ENCODE peak calls at places on chromosomes 3 and 15, in ten cellular contexts. U, V, I, W, T, L, R, O, N and S are unnamed samples.

GRCh38 chr3:117892431-117892841 is 1142.2 kb downstream of the IGSF11 start:
- DNase-seq in U (no peak), V (no peak), I (no peak), W (no peak), T (no peak), L (no peak), R (no peak), O (no peak), N (no peak), S (no peak)

GRCh38 chr15:80990955-80991354 is 1.3 kb upstream of the MESD start:
- DNase-seq in U (no peak), V (no peak), I (no peak), W (no peak), T (no peak), L (no peak), R (no peak), O (no peak), N (no peak), S (no peak)

GRCh38 chr3:147431746-147432145 is 22.6 kb downstream of the ZIC1 start:
- DNase-seq in U (no peak), V (no peak), I (no peak), W (no peak), T (no peak), L (no peak), R (no peak), O (no peak), N (no peak), S (no peak)

GRCh38 chr3:106299300-106300098 is 430.7 kb upstream of the CBLB start:
- DNase-seq in U (no peak), V (no peak), I (no peak), W (no peak), T (no peak), L (no peak), R (no peak), O (no peak), N (no peak), S (no peak)

GRCh38 chr15:49313650-49314049 is 109.4 kb upstream of the FGF7 start:
- DNase-seq in U (no peak), V (no peak), I (no peak), W (no peak), T (no peak), L (no peak), R (no peak), O (no peak), N (no peak), S (no peak)

GRCh38 chr3:65030847-65031463 is 343.2 kb upstream of the ADAMTS9 start:
- DNase-seq in U (no peak), V (peak; percentile 61), I (no peak), W (no peak), T (no peak), L (no peak), R (no peak), O (no peak), N (no peak), S (no peak)

GRCh38 chr3:159236306-159236705 is 434.5 kb downstream of the MFSD1 start:
- DNase-seq in U (no peak), V (no peak), I (no peak), W (no peak), T (no peak), L (no peak), R (no peak), O (no peak), N (no peak), S (no peak)

GRCh38 chr15:74327756-74328155 is 39.7 kb downstream of the CYP11A1 start:
- DNase-seq in U (no peak), V (no peak), I (no peak), W (no peak), T (no peak), L (no peak), R (no peak), O (no peak), N (no peak), S (no peak)

DNA sequence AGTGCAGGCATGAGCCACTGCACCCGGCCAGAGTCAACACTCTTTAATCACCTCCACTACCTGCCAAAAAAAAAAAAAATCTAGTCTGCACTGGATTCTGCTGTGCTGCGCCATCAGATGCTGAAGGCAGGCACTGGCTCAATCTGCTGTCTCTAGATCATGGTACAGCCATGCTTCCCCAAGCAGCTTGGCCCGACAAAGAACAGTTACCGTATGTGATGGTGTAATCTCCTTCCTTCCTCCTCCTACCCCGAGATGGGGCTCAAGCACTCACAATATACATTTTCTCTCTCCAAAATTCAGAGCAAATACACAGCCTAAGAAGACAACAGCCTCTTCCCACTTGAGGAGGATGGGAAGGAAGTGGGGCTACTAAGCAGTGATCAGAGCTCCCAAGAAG is 45.1 kb downstream of the DAPK2 start:
- DNase-seq in U (no peak), V (no peak), I (no peak), W (no peak), T (no peak), L (no peak), R (no peak), O (no peak), N (no peak), S (no peak)
- TF ChIP-seq POLR2AphosphoS5 in U (no peak), V (no peak), I (no peak), W (no peak), T (no peak), L (no peak), R (no peak), O (no peak), N (no peak), S (no peak)

DNA sequence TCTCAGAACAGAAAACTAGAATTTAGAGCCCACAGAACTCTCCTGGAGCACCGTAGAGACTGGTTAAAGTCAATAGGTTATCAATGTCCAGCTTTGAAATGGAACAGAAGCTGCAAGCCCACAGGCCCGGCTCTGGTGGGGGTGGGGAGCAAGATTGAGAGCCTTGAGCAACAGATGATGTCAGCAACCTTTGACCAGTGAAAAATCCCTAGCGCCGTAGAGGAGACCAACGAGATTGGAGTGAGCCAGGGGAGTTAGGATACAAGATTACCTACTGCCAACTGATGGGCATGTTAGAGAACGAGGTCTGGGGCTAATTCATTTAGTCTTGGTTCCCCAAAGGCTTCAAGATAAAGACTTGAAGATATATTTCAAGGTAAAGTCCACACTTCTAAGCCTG is 345.5 kb upstream of the LMCD1 start:
- DNase-seq in U (no peak), V (no peak), I (no peak), W (no peak), T (no peak), L (no peak), R (no peak), O (no peak), N (no peak), S (no peak)
- TF ChIP-seq POLR2AphosphoS5 in U (no peak), V (no peak), I (no peak), W (no peak), T (no peak), L (no peak), R (no peak), O (no peak), N (no peak), S (no peak)

DNA sequence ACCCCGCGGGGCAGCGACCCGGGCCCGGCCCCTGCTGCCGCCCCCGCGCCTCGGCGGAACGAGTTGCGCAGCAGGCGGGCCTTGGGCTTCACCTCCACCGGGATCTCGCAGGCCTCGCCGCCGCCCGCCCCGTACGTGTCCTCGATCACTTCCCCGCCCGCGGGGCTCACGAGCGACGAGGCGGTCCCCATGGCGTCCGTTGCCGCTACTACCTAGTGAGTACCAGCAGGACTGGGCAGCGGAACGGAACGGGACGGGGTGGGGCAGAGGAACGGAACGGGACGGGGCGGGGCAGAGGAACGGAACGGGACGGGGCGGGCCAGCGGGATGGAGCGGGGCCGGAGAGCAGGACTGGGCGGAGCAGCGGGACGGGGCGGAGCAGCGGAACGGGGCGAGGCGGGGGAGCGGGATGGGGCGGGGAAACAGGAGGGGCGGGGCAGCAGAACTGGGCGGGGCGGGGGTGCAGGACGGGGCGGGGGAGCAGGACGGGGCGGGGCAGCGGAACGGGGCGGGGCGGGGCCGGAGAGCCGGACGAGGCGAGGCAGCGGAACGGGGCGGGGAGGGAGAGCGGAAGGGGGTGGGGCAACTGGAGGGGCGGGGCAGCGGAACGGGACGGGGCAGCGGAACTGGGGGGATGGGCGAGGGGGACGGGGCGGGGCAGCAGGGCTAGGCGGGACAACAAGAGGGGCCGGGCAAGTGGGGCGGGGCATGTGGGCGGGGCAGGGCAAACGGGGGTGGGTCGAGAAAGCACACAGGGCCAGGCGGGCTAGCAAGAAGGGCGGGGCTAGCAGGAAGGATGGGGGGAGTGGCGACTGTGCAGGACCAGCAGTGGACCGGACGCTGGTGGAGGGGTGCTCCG is at the start of gene NPHP3:
- DNase-seq in U (peak; percentile 95), V (peak; percentile 92), I (peak; percentile 86), W (peak; percentile 99), T (peak; percentile 84), L (peak; percentile 98), R (peak; percentile 99), O (peak; percentile 67), N (peak; percentile 99), S (peak; percentile 99)
- TF ChIP-seq POLR2AphosphoS5 in U (peak; percentile 90), V (peak; percentile 39), I (peak; percentile 94), W (peak; percentile 94), T (peak; percentile 85), L (peak; percentile 82), R (peak; percentile 94), O (peak; percentile 89), N (peak; percentile 97), S (peak; percentile 80)

GRCh38 chr15:45199136-45199810 is 11.5 kb upstream of the SHF start:
- DNase-seq in U (peak; percentile 61), V (no peak), I (no peak), W (no peak), T (peak; percentile 15), L (no peak), R (no peak), O (peak; percentile 42), N (peak; percentile 47), S (no peak)

GRCh38 chr15:45200001-45200798 is 12.4 kb upstream of the SHF start:
- DNase-seq in U (peak; percentile 98), V (peak; percentile 69), I (peak; percentile 91), W (peak; percentile 95), T (peak; percentile 95), L (peak; percentile 97), R (peak; percentile 98), O (peak; percentile 99), N (peak; percentile 98), S (peak; percentile 99)

GRCh38 chr15:45200799-45201556 is 13.2 kb upstream of the SHF start:
- DNase-seq in U (peak; percentile 79), V (peak; percentile 60), I (peak; percentile 79), W (peak; percentile 93), T (peak; percentile 78), L (peak; percentile 76), R (peak; percentile 91), O (peak; percentile 88), N (peak; percentile 85), S (peak; percentile 91)

GRCh38 chr15:45197512-45197911 is 9.7 kb upstream of the SHF start:
- DNase-seq in U (no peak), V (no peak), I (no peak), W (no peak), T (no peak), L (no peak), R (no peak), O (no peak), N (no peak), S (no peak)

DNA sequence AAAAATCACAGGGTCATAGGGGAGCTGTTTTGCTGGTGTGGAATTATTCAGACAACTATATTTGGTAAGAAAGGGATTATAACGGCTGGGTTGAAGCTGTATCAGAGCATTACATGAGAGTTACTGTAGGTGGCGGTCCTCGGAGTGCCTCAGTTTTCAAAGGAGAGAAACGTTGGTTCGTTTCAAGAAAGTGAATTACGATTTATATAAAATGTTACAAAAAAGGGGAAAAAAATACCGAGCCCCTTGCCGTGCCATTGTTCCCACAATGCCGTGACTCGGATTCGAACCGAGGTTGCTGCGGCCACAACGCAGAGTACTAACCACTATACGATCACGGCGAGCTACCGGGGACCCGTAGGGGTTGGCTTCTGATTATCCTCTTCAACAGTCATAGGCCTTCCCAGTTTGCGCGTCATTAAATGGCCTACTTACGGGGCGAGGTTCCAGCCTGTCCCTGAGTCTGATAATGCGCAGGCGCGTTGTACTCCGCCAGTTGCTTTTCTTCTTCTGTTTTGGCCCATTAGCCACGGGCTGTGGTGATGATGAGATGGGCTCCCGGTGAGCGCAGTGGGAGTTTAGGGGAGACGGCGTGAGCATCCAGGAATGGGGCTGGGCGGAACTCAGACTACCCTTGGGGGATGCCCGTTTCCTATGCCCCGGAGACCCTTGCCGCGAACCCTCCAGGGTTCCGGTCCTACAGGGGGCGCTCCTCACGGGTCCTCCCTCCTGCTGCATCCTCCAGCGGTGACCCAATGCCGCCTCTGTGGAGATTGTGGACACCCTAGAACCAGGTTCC is 10.8 kb upstream of the SHF start:
- DNase-seq in U (peak; percentile 98), V (peak; percentile 77), I (peak; percentile 94), W (peak; percentile 95), T (peak; percentile 92), L (peak; percentile 96), R (peak; percentile 99), O (peak; percentile 98), N (peak; percentile 97), S (peak; percentile 97)
- TF ChIP-seq POLR2AphosphoS5 in U (peak; percentile 98), V (peak; percentile 16), I (peak; percentile 80), W (peak; percentile 98), T (peak; percentile 54), L (peak; percentile 82), R (peak; percentile 99), O (peak; percentile 86), N (peak; percentile 98), S (peak; percentile 93)